ENCODE peak calls at places on chromosomes 6 and 20, in four cellular contexts. One of them, this sample, is unnamed.

GRCh38 chr20:12113075-12113467 is 195.4 kb downstream of the BTBD3 start:
- DNase-seq in activated T-helper 1 cell treated with anti-CD3 and anti-CD28 coated beads, Interleukin-12 subunit alpha, Interleukin-12 subunit beta, Interleukin-2, Interleukin-4 antibody, amounts not matched to agents 30 ng/mL and 10 ng/mL and 1 ng/mL, durations not matched to agents 14 hours and 24 hours and 36 hours: no peak
- DNase-seq in DMS153: no peak
- DNase-seq in nephron progenitor cell: no peak
- DNase-seq in this sample: no peak

GRCh38 chr6:158943380-158944032 is 56.5 kb downstream of the RSPH3 start:
- DNase-seq in activated T-helper 1 cell treated with anti-CD3 and anti-CD28 coated beads, Interleukin-12 subunit alpha, Interleukin-12 subunit beta, Interleukin-2, Interleukin-4 antibody, amounts not matched to agents 30 ng/mL and 10 ng/mL and 1 ng/mL, durations not matched to agents 14 hours and 24 hours and 36 hours: no peak
- DNase-seq in DMS153: no peak
- DNase-seq in nephron progenitor cell: no peak
- DNase-seq in this sample: no peak

GRCh38 chr20:44709380-44709779 is 5.8 kb upstream of the CCN5 start:
- DNase-seq in activated T-helper 1 cell treated with anti-CD3 and anti-CD28 coated beads, Interleukin-12 subunit alpha, Interleukin-12 subunit beta, Interleukin-2, Interleukin-4 antibody, amounts not matched to agents 30 ng/mL and 10 ng/mL and 1 ng/mL, durations not matched to agents 14 hours and 24 hours and 36 hours: no peak
- DNase-seq in DMS153: no peak
- DNase-seq in nephron progenitor cell: no peak
- DNase-seq in this sample: no peak

GRCh38 chr6:32387946-32388345 is 16.2 kb upstream of the TSBP1 start:
- DNase-seq in activated T-helper 1 cell treated with anti-CD3 and anti-CD28 coated beads, Interleukin-12 subunit alpha, Interleukin-12 subunit beta, Interleukin-2, Interleukin-4 antibody, amounts not matched to agents 30 ng/mL and 10 ng/mL and 1 ng/mL, durations not matched to agents 14 hours and 24 hours and 36 hours: no peak
- DNase-seq in DMS153: no peak
- DNase-seq in nephron progenitor cell: no peak
- DNase-seq in this sample: no peak

GRCh38 chr20:33568378-33569289 is 78.7 kb downstream of the CBFA2T2 start:
- DNase-seq in activated T-helper 1 cell treated with anti-CD3 and anti-CD28 coated beads, Interleukin-12 subunit alpha, Interleukin-12 subunit beta, Interleukin-2, Interleukin-4 antibody, amounts not matched to agents 30 ng/mL and 10 ng/mL and 1 ng/mL, durations not matched to agents 14 hours and 24 hours and 36 hours: no peak
- DNase-seq in DMS153: peak
- DNase-seq in nephron progenitor cell: peak
- DNase-seq in this sample: no peak

GRCh38 chr6:125986956-125987617 is 747 bp downstream of the TRMT11 start:
- DNase-seq in activated T-helper 1 cell treated with anti-CD3 and anti-CD28 coated beads, Interleukin-12 subunit alpha, Interleukin-12 subunit beta, Interleukin-2, Interleukin-4 antibody, amounts not matched to agents 30 ng/mL and 10 ng/mL and 1 ng/mL, durations not matched to agents 14 hours and 24 hours and 36 hours: no peak
- DNase-seq in DMS153: no peak
- DNase-seq in nephron progenitor cell: no peak
- DNase-seq in this sample: no peak

GRCh38 chr6:18307006-18307405 is 42.7 kb upstream of the DEK start:
- DNase-seq in activated T-helper 1 cell treated with anti-CD3 and anti-CD28 coated beads, Interleukin-12 subunit alpha, Interleukin-12 subunit beta, Interleukin-2, Interleukin-4 antibody, amounts not matched to agents 30 ng/mL and 10 ng/mL and 1 ng/mL, durations not matched to agents 14 hours and 24 hours and 36 hours: no peak
- DNase-seq in DMS153: no peak
- DNase-seq in nephron progenitor cell: no peak
- DNase-seq in this sample: no peak

GRCh38 chr20:63846128-63846771 is 15.0 kb upstream of the ABHD16B start:
- DNase-seq in activated T-helper 1 cell treated with anti-CD3 and anti-CD28 coated beads, Interleukin-12 subunit alpha, Interleukin-12 subunit beta, Interleukin-2, Interleukin-4 antibody, amounts not matched to agents 30 ng/mL and 10 ng/mL and 1 ng/mL, durations not matched to agents 14 hours and 24 hours and 36 hours: no peak
- DNase-seq in DMS153: no peak
- DNase-seq in nephron progenitor cell: peak
- DNase-seq in this sample: peak

GRCh38 chr20:51022227-51022802 is 592 bp downstream of the KCNG1 start:
- DNase-seq in activated T-helper 1 cell treated with anti-CD3 and anti-CD28 coated beads, Interleukin-12 subunit alpha, Interleukin-12 subunit beta, Interleukin-2, Interleukin-4 antibody, amounts not matched to agents 30 ng/mL and 10 ng/mL and 1 ng/mL, durations not matched to agents 14 hours and 24 hours and 36 hours: no peak
- DNase-seq in DMS153: no peak
- DNase-seq in nephron progenitor cell: no peak
- DNase-seq in this sample: no peak

GRCh38 chr20:45052698-45053440 is 48.1 kb downstream of the KCNS1 start:
- DNase-seq in activated T-helper 1 cell treated with anti-CD3 and anti-CD28 coated beads, Interleukin-12 subunit alpha, Interleukin-12 subunit beta, Interleukin-2, Interleukin-4 antibody, amounts not matched to agents 30 ng/mL and 10 ng/mL and 1 ng/mL, durations not matched to agents 14 hours and 24 hours and 36 hours: no peak
- DNase-seq in DMS153: no peak
- DNase-seq in nephron progenitor cell: no peak
- DNase-seq in this sample: no peak

GRCh38 chr6:48765352-48765961 is 654.5 kb upstream of the PTCHD4 start:
- DNase-seq in activated T-helper 1 cell treated with anti-CD3 and anti-CD28 coated beads, Interleukin-12 subunit alpha, Interleukin-12 subunit beta, Interleukin-2, Interleukin-4 antibody, amounts not matched to agents 30 ng/mL and 10 ng/mL and 1 ng/mL, durations not matched to agents 14 hours and 24 hours and 36 hours: no peak
- DNase-seq in DMS153: peak
- DNase-seq in nephron progenitor cell: peak
- DNase-seq in this sample: peak

GRCh38 chr6:136351518-136352106 is 62.0 kb upstream of the BCLAF1 start:
- DNase-seq in activated T-helper 1 cell treated with anti-CD3 and anti-CD28 coated beads, Interleukin-12 subunit alpha, Interleukin-12 subunit beta, Interleukin-2, Interleukin-4 antibody, amounts not matched to agents 30 ng/mL and 10 ng/mL and 1 ng/mL, durations not matched to agents 14 hours and 24 hours and 36 hours: no peak
- DNase-seq in DMS153: no peak
- DNase-seq in nephron progenitor cell: no peak
- DNase-seq in this sample: no peak

GRCh38 chr6:111011360-111012142 is 29.7 kb downstream of the RPF2 start:
- DNase-seq in activated T-helper 1 cell treated with anti-CD3 and anti-CD28 coated beads, Interleukin-12 subunit alpha, Interleukin-12 subunit beta, Interleukin-2, Interleukin-4 antibody, amounts not matched to agents 30 ng/mL and 10 ng/mL and 1 ng/mL, durations not matched to agents 14 hours and 24 hours and 36 hours: no peak
- DNase-seq in DMS153: no peak
- DNase-seq in nephron progenitor cell: no peak
- DNase-seq in this sample: peak

GRCh38 chr6:90068835-90069478 is 174.7 kb downstream of the GJA10 start:
- DNase-seq in activated T-helper 1 cell treated with anti-CD3 and anti-CD28 coated beads, Interleukin-12 subunit alpha, Interleukin-12 subunit beta, Interleukin-2, Interleukin-4 antibody, amounts not matched to agents 30 ng/mL and 10 ng/mL and 1 ng/mL, durations not matched to agents 14 hours and 24 hours and 36 hours: no peak
- DNase-seq in DMS153: no peak
- DNase-seq in nephron progenitor cell: no peak
- DNase-seq in this sample: no peak

GRCh38 chr6:7171733-7172132 is 64.0 kb downstream of the RREB1 start:
- DNase-seq in activated T-helper 1 cell treated with anti-CD3 and anti-CD28 coated beads, Interleukin-12 subunit alpha, Interleukin-12 subunit beta, Interleukin-2, Interleukin-4 antibody, amounts not matched to agents 30 ng/mL and 10 ng/mL and 1 ng/mL, durations not matched to agents 14 hours and 24 hours and 36 hours: no peak
- DNase-seq in DMS153: no peak
- DNase-seq in nephron progenitor cell: no peak
- DNase-seq in this sample: no peak

GRCh38 chr6:139888691-139889122 is 514.3 kb upstream of the CITED2 start:
- DNase-seq in activated T-helper 1 cell treated with anti-CD3 and anti-CD28 coated beads, Interleukin-12 subunit alpha, Interleukin-12 subunit beta, Interleukin-2, Interleukin-4 antibody, amounts not matched to agents 30 ng/mL and 10 ng/mL and 1 ng/mL, durations not matched to agents 14 hours and 24 hours and 36 hours: no peak
- DNase-seq in DMS153: no peak
- DNase-seq in nephron progenitor cell: no peak
- DNase-seq in this sample: no peak

GRCh38 chr6:157905590-157906337 is 75.9 kb upstream of the SYNJ2 start:
- DNase-seq in activated T-helper 1 cell treated with anti-CD3 and anti-CD28 coated beads, Interleukin-12 subunit alpha, Interleukin-12 subunit beta, Interleukin-2, Interleukin-4 antibody, amounts not matched to agents 30 ng/mL and 10 ng/mL and 1 ng/mL, durations not matched to agents 14 hours and 24 hours and 36 hours: no peak
- DNase-seq in DMS153: no peak
- DNase-seq in nephron progenitor cell: no peak
- DNase-seq in this sample: no peak

GRCh38 chr6:110196874-110197273 is 16.6 kb downstream of the CDC40 start:
- DNase-seq in activated T-helper 1 cell treated with anti-CD3 and anti-CD28 coated beads, Interleukin-12 subunit alpha, Interleukin-12 subunit beta, Interleukin-2, Interleukin-4 antibody, amounts not matched to agents 30 ng/mL and 10 ng/mL and 1 ng/mL, durations not matched to agents 14 hours and 24 hours and 36 hours: no peak
- DNase-seq in DMS153: no peak
- DNase-seq in nephron progenitor cell: no peak
- DNase-seq in this sample: no peak

GRCh38 chr6:6842301-6842700 is 253.8 kb downstream of the LY86 start:
- DNase-seq in activated T-helper 1 cell treated with anti-CD3 and anti-CD28 coated beads, Interleukin-12 subunit alpha, Interleukin-12 subunit beta, Interleukin-2, Interleukin-4 antibody, amounts not matched to agents 30 ng/mL and 10 ng/mL and 1 ng/mL, durations not matched to agents 14 hours and 24 hours and 36 hours: no peak
- DNase-seq in DMS153: no peak
- DNase-seq in nephron progenitor cell: no peak
- DNase-seq in this sample: no peak

GRCh38 chr20:16346956-16347355 is 226.3 kb downstream of the KIF16B start:
- DNase-seq in activated T-helper 1 cell treated with anti-CD3 and anti-CD28 coated beads, Interleukin-12 subunit alpha, Interleukin-12 subunit beta, Interleukin-2, Interleukin-4 antibody, amounts not matched to agents 30 ng/mL and 10 ng/mL and 1 ng/mL, durations not matched to agents 14 hours and 24 hours and 36 hours: no peak
- DNase-seq in DMS153: no peak
- DNase-seq in nephron progenitor cell: no peak
- DNase-seq in this sample: no peak

GRCh38 chr6:144898052-144898689 is 613.0 kb downstream of the UTRN start:
- DNase-seq in activated T-helper 1 cell treated with anti-CD3 and anti-CD28 coated beads, Interleukin-12 subunit alpha, Interleukin-12 subunit beta, Interleukin-2, Interleukin-4 antibody, amounts not matched to agents 30 ng/mL and 10 ng/mL and 1 ng/mL, durations not matched to agents 14 hours and 24 hours and 36 hours: no peak
- DNase-seq in DMS153: no peak
- DNase-seq in nephron progenitor cell: no peak
- DNase-seq in this sample: no peak

GRCh38 chr20:63097336-63097831 is 90.6 kb upstream of the BHLHE23 start:
- DNase-seq in activated T-helper 1 cell treated with anti-CD3 and anti-CD28 coated beads, Interleukin-12 subunit alpha, Interleukin-12 subunit beta, Interleukin-2, Interleukin-4 antibody, amounts not matched to agents 30 ng/mL and 10 ng/mL and 1 ng/mL, durations not matched to agents 14 hours and 24 hours and 36 hours: no peak
- DNase-seq in DMS153: no peak
- DNase-seq in nephron progenitor cell: peak
- DNase-seq in this sample: no peak

GRCh38 chr20:51128198-51128597 is 105.3 kb upstream of the KCNG1 start:
- DNase-seq in activated T-helper 1 cell treated with anti-CD3 and anti-CD28 coated beads, Interleukin-12 subunit alpha, Interleukin-12 subunit beta, Interleukin-2, Interleukin-4 antibody, amounts not matched to agents 30 ng/mL and 10 ng/mL and 1 ng/mL, durations not matched to agents 14 hours and 24 hours and 36 hours: no peak
- DNase-seq in DMS153: no peak
- DNase-seq in nephron progenitor cell: no peak
- DNase-seq in this sample: no peak

GRCh38 chr6:56772737-56773184 is 130.1 kb upstream of the DST start:
- DNase-seq in activated T-helper 1 cell treated with anti-CD3 and anti-CD28 coated beads, Interleukin-12 subunit alpha, Interleukin-12 subunit beta, Interleukin-2, Interleukin-4 antibody, amounts not matched to agents 30 ng/mL and 10 ng/mL and 1 ng/mL, durations not matched to agents 14 hours and 24 hours and 36 hours: no peak
- DNase-seq in DMS153: no peak
- DNase-seq in nephron progenitor cell: no peak
- DNase-seq in this sample: no peak

GRCh38 chr6:139248911-139249310 is 42.9 kb downstream of the TXLNB start:
- DNase-seq in activated T-helper 1 cell treated with anti-CD3 and anti-CD28 coated beads, Interleukin-12 subunit alpha, Interleukin-12 subunit beta, Interleukin-2, Interleukin-4 antibody, amounts not matched to agents 30 ng/mL and 10 ng/mL and 1 ng/mL, durations not matched to agents 14 hours and 24 hours and 36 hours: no peak
- DNase-seq in DMS153: no peak
- DNase-seq in nephron progenitor cell: no peak
- DNase-seq in this sample: no peak

GRCh38 chr6:167408235-167408869 is 83.5 kb downstream of the TTLL2 start:
- DNase-seq in activated T-helper 1 cell treated with anti-CD3 and anti-CD28 coated beads, Interleukin-12 subunit alpha, Interleukin-12 subunit beta, Interleukin-2, Interleukin-4 antibody, amounts not matched to agents 30 ng/mL and 10 ng/mL and 1 ng/mL, durations not matched to agents 14 hours and 24 hours and 36 hours: no peak
- DNase-seq in DMS153: no peak
- DNase-seq in nephron progenitor cell: no peak
- DNase-seq in this sample: no peak

GRCh38 chr6:39754493-39755115 is 29.4 kb upstream of the KIF6 start:
- DNase-seq in activated T-helper 1 cell treated with anti-CD3 and anti-CD28 coated beads, Interleukin-12 subunit alpha, Interleukin-12 subunit beta, Interleukin-2, Interleukin-4 antibody, amounts not matched to agents 30 ng/mL and 10 ng/mL and 1 ng/mL, durations not matched to agents 14 hours and 24 hours and 36 hours: no peak
- DNase-seq in DMS153: no peak
- DNase-seq in nephron progenitor cell: no peak
- DNase-seq in this sample: no peak

GRCh38 chr6:17278289-17279061 is 2.7 kb upstream of the RBM24 start:
- DNase-seq in activated T-helper 1 cell treated with anti-CD3 and anti-CD28 coated beads, Interleukin-12 subunit alpha, Interleukin-12 subunit beta, Interleukin-2, Interleukin-4 antibody, amounts not matched to agents 30 ng/mL and 10 ng/mL and 1 ng/mL, durations not matched to agents 14 hours and 24 hours and 36 hours: no peak
- DNase-seq in DMS153: no peak
- DNase-seq in nephron progenitor cell: no peak
- DNase-seq in this sample: no peak

GRCh38 chr20:38842558-38842981 is 37.1 kb downstream of the PPP1R16B start:
- DNase-seq in activated T-helper 1 cell treated with anti-CD3 and anti-CD28 coated beads, Interleukin-12 subunit alpha, Interleukin-12 subunit beta, Interleukin-2, Interleukin-4 antibody, amounts not matched to agents 30 ng/mL and 10 ng/mL and 1 ng/mL, durations not matched to agents 14 hours and 24 hours and 36 hours: no peak
- DNase-seq in DMS153: no peak
- DNase-seq in nephron progenitor cell: no peak
- DNase-seq in this sample: no peak

GRCh38 chr20:37992802-37993538 is 40.3 kb downstream of the TTI1 start:
- DNase-seq in activated T-helper 1 cell treated with anti-CD3 and anti-CD28 coated beads, Interleukin-12 subunit alpha, Interleukin-12 subunit beta, Interleukin-2, Interleukin-4 antibody, amounts not matched to agents 30 ng/mL and 10 ng/mL and 1 ng/mL, durations not matched to agents 14 hours and 24 hours and 36 hours: no peak
- DNase-seq in DMS153: no peak
- DNase-seq in nephron progenitor cell: peak
- DNase-seq in this sample: peak

GRCh38 chr6:113184736-113185135 is 672.4 kb upstream of the MARCKS start:
- DNase-seq in activated T-helper 1 cell treated with anti-CD3 and anti-CD28 coated beads, Interleukin-12 subunit alpha, Interleukin-12 subunit beta, Interleukin-2, Interleukin-4 antibody, amounts not matched to agents 30 ng/mL and 10 ng/mL and 1 ng/mL, durations not matched to agents 14 hours and 24 hours and 36 hours: no peak
- DNase-seq in DMS153: no peak
- DNase-seq in nephron progenitor cell: no peak
- DNase-seq in this sample: no peak

GRCh38 chr6:163900570-163900969 is 486.1 kb downstream of the QKI start:
- DNase-seq in activated T-helper 1 cell treated with anti-CD3 and anti-CD28 coated beads, Interleukin-12 subunit alpha, Interleukin-12 subunit beta, Interleukin-2, Interleukin-4 antibody, amounts not matched to agents 30 ng/mL and 10 ng/mL and 1 ng/mL, durations not matched to agents 14 hours and 24 hours and 36 hours: no peak
- DNase-seq in DMS153: no peak
- DNase-seq in nephron progenitor cell: no peak
- DNase-seq in this sample: no peak

GRCh38 chr6:108804976-108805375 is 43.2 kb upstream of the ARMC2 start:
- DNase-seq in activated T-helper 1 cell treated with anti-CD3 and anti-CD28 coated beads, Interleukin-12 subunit alpha, Interleukin-12 subunit beta, Interleukin-2, Interleukin-4 antibody, amounts not matched to agents 30 ng/mL and 10 ng/mL and 1 ng/mL, durations not matched to agents 14 hours and 24 hours and 36 hours: no peak
- DNase-seq in DMS153: no peak
- DNase-seq in nephron progenitor cell: no peak
- DNase-seq in this sample: no peak

GRCh38 chr20:23634985-23635767 is 2.6 kb downstream of the CST3 start:
- DNase-seq in activated T-helper 1 cell treated with anti-CD3 and anti-CD28 coated beads, Interleukin-12 subunit alpha, Interleukin-12 subunit beta, Interleukin-2, Interleukin-4 antibody, amounts not matched to agents 30 ng/mL and 10 ng/mL and 1 ng/mL, durations not matched to agents 14 hours and 24 hours and 36 hours: no peak
- DNase-seq in DMS153: no peak
- DNase-seq in nephron progenitor cell: no peak
- DNase-seq in this sample: no peak

GRCh38 chr6:165987483-165988305 is 180.0 kb downstream of the TBXT start:
- DNase-seq in activated T-helper 1 cell treated with anti-CD3 and anti-CD28 coated beads, Interleukin-12 subunit alpha, Interleukin-12 subunit beta, Interleukin-2, Interleukin-4 antibody, amounts not matched to agents 30 ng/mL and 10 ng/mL and 1 ng/mL, durations not matched to agents 14 hours and 24 hours and 36 hours: no peak
- DNase-seq in DMS153: no peak
- DNase-seq in nephron progenitor cell: peak
- DNase-seq in this sample: no peak

GRCh38 chr20:18056174-18057105 is 1.3 kb downstream of the OVOL2 start:
- DNase-seq in activated T-helper 1 cell treated with anti-CD3 and anti-CD28 coated beads, Interleukin-12 subunit alpha, Interleukin-12 subunit beta, Interleukin-2, Interleukin-4 antibody, amounts not matched to agents 30 ng/mL and 10 ng/mL and 1 ng/mL, durations not matched to agents 14 hours and 24 hours and 36 hours: no peak
- DNase-seq in DMS153: peak
- DNase-seq in nephron progenitor cell: peak
- DNase-seq in this sample: peak

GRCh38 chr6:169839898-169840631 is 88.6 kb downstream of the ERMARD start:
- DNase-seq in activated T-helper 1 cell treated with anti-CD3 and anti-CD28 coated beads, Interleukin-12 subunit alpha, Interleukin-12 subunit beta, Interleukin-2, Interleukin-4 antibody, amounts not matched to agents 30 ng/mL and 10 ng/mL and 1 ng/mL, durations not matched to agents 14 hours and 24 hours and 36 hours: no peak
- DNase-seq in DMS153: no peak
- DNase-seq in nephron progenitor cell: no peak
- DNase-seq in this sample: no peak

GRCh38 chr6:76876922-76877553 is 586.3 kb downstream of the HTR1B start:
- DNase-seq in activated T-helper 1 cell treated with anti-CD3 and anti-CD28 coated beads, Interleukin-12 subunit alpha, Interleukin-12 subunit beta, Interleukin-2, Interleukin-4 antibody, amounts not matched to agents 30 ng/mL and 10 ng/mL and 1 ng/mL, durations not matched to agents 14 hours and 24 hours and 36 hours: no peak
- DNase-seq in DMS153: peak
- DNase-seq in nephron progenitor cell: peak
- DNase-seq in this sample: peak